ENCODE peak calls at places on chromosomes 7 and 10, in four cellular contexts. I is GM23338; K is SK-N-SH; B is CD4-positive, alpha-beta T cell. S is an unnamed sample. For H3K27me3, the result is how much of the 10 kb centered on the place peaks cover.

GRCh38 chr10:132297521-132297920 is 10.2 kb downstream of the STK32C start:
- DNase-seq in B (no peak), K (no peak), I (peak), S (no peak)

GRCh38 chr7:5625938-5626337 is 155.5 kb downstream of the RNF216 start:
- DNase-seq in K (peak), I (no peak), B (no peak), S (no peak)

GRCh38 chr7:129468547-129468946 is 33.8 kb upstream of the SMKR1 start:
- DNase-seq in B (no peak), I (no peak), K (no peak), S (no peak)

GRCh38 chr10:78963074-78964034 is 105.4 kb upstream of the ZMIZ1 start:
- DNase-seq in K (peak), B (no peak), I (no peak), S (no peak)

GRCh38 chr7:2633538-2634264 is 1.9 kb downstream of the TTYH3 start:
- DNase-seq in K (peak), B (no peak), I (no peak), S (peak)

GRCh38 chr10:132749428-132749780 is 36.5 kb downstream of the NKX6-2 start:
- DNase-seq in B (no peak), I (no peak), K (no peak), S (no peak)

GRCh38 chr7:5695709-5696345 is 85.6 kb downstream of the RNF216 start:
- DNase-seq in B (no peak), K (no peak), I (no peak), S (peak)

GRCh38 chr10:132001238-132001977 is 19.7 kb upstream of the BNIP3 start:
- DNase-seq in B (no peak), K (no peak), I (peak), S (no peak)

GRCh38 chr7:74023037-74023436 is 4.9 kb upstream of the ELN start:
- DNase-seq in K (peak), I (peak), B (no peak), S (peak)

GRCh38 chr7:129609666-129610065 is 1.9 kb upstream of the NRF1 start:
- DNase-seq in K (no peak), B (no peak), I (no peak), S (no peak)

GRCh38 chr7:65254061-65254460 is 119.6 kb upstream of the ZNF92 start:
- DNase-seq in B (no peak), K (no peak), I (no peak), S (no peak)

GRCh38 chr10:69049564-69049955 is 38.3 kb upstream of the SRGN start:
- DNase-seq in B (no peak), K (no peak), I (no peak), S (no peak)

GRCh38 chr10:91050371-91051034 is 129.6 kb upstream of the ANKRD1 start:
- DNase-seq in K (no peak), I (peak), B (no peak), S (no peak)

GRCh38 chr10:58577394-58577793 is 64.7 kb downstream of the BICC1 start:
- DNase-seq in K (no peak), I (no peak), B (no peak), S (no peak)

DNA sequence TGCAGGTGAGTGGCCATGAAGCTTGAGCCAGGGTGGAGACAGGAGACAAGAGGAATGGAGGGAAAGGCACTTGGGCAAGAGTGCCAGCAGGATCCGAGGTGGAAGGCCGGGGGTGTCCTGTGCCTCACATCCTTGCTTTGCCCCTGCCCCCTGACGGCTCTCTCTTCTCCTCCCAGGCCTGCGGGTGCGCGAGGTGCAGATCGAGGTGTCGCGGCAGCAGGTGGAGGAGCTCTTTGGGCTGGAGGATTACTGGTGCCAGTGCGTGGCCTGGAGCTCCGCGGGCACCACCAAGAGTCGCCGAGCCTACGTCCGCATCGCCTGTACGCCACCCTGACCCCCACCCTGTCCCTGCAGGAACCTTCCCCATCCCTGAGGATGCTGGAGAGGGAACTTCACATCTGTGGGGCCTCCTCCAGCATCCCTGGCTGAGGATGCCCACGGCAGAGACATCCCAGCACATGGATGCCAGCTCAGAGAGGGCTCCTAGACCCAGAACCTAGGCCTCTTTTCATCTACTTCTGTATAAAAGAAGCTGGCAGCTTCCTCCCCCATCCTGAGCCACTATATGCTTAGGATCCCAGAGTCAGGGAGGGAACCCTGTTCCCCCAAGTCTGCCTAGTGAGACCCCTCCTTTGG is 34.4 kb upstream of the SLC29A3 start:
- DNase-seq in K (no peak), B (no peak), I (no peak), S (no peak)
- H3K27ac ChIP-seq in K (peak), B (no peak), I (no peak), S (no peak)

DNA sequence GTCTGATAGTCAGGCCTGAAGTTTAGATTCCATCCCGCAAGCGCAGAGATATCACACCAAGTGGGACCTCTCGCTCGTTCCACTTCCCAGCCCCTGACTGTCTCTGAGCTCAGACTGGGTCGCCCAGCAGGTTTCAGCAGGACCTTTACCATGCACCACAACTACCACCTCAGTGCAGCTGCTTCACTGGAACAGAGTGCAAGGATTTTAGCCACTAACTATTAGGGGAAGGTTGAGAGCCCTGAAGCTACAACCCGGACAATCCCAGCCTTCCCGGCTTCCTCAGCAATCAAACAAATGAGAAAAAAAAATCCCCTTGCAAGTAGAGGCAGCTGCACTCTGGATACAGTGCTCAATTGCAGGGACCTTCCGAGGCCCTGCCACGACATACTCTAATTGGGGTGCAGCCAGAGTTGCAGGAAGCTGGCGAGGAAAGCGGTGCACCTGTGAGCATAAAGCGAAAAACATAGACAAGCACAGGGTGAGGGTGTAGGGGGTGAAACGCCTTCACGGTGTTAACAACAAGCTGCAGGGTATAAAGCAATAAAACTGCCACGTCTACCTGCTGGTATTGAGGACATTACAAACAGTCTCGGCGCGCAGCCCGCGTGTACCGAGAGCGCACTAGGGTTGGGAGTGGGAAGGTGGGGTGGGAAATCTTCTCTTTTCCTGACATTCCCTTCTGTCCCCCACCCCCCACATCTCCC is 2.6 kb upstream of the DLX6 start:
- DNase-seq in B (no peak), K (peak), I (peak), S (no peak)
- H3K27me3 ChIP-seq in B (half or more), K (under half), I (half or more), S (half or more)

GRCh38 chr10:71964669-71965515 is 697 bp downstream of the CHST3 start:
- DNase-seq in K (peak), I (peak), B (no peak), S (peak)

GRCh38 chr10:71963756-71964668 is at the start of gene CHST3:
- DNase-seq in B (no peak), K (peak), I (peak), S (peak)

GRCh38 chr10:71963351-71963755 is 842 bp upstream of the CHST3 start:
- DNase-seq in K (no peak), B (no peak), I (peak), S (peak)

GRCh38 chr10:71961831-71962230 is 2.4 kb upstream of the CHST3 start:
- DNase-seq in I (no peak), K (no peak), B (no peak), S (no peak)

GRCh38 chr10:71962915-71963314 is 1.3 kb upstream of the CHST3 start:
- DNase-seq in K (no peak), I (no peak), B (no peak), S (no peak)
- H3K27ac ChIP-seq in K (no peak), I (no peak), B (no peak), S (peak)

GRCh38 chr10:97101166-97101940 is 84.4 kb downstream of the SLIT1 start:
- DNase-seq in I (peak), B (no peak), K (no peak), S (no peak)

GRCh38 chr10:97099089-97099488 is 86.7 kb downstream of the SLIT1 start:
- DNase-seq in K (no peak), B (no peak), I (no peak), S (no peak)

GRCh38 chr10:97102441-97102840 is 83.3 kb downstream of the SLIT1 start:
- DNase-seq in K (no peak), I (no peak), B (no peak), S (no peak)

GRCh38 chr10:97099868-97100267 is 85.9 kb downstream of the SLIT1 start:
- DNase-seq in K (no peak), B (no peak), I (no peak), S (no peak)

GRCh38 chr10:97100657-97101056 is 85.1 kb downstream of the SLIT1 start:
- DNase-seq in I (no peak), B (no peak), K (no peak), S (no peak)
- H3K27me3 ChIP-seq in I (under half), B (under half), K (under half), S (under half)

GRCh38 chr7:47485640-47486435 is 96.1 kb downstream of the TNS3 start:
- DNase-seq in B (no peak), K (no peak), I (no peak), S (no peak)

GRCh38 chr7:47482013-47482761 is 99.7 kb downstream of the TNS3 start:
- DNase-seq in K (peak), I (no peak), B (no peak), S (no peak)

GRCh38 chr7:47484457-47484856 is 97.5 kb downstream of the TNS3 start:
- DNase-seq in K (no peak), I (no peak), B (no peak), S (no peak)

GRCh38 chr7:47483604-47484273 is 98.2 kb downstream of the TNS3 start:
- DNase-seq in K (peak), I (peak), B (no peak), S (peak)

DNA sequence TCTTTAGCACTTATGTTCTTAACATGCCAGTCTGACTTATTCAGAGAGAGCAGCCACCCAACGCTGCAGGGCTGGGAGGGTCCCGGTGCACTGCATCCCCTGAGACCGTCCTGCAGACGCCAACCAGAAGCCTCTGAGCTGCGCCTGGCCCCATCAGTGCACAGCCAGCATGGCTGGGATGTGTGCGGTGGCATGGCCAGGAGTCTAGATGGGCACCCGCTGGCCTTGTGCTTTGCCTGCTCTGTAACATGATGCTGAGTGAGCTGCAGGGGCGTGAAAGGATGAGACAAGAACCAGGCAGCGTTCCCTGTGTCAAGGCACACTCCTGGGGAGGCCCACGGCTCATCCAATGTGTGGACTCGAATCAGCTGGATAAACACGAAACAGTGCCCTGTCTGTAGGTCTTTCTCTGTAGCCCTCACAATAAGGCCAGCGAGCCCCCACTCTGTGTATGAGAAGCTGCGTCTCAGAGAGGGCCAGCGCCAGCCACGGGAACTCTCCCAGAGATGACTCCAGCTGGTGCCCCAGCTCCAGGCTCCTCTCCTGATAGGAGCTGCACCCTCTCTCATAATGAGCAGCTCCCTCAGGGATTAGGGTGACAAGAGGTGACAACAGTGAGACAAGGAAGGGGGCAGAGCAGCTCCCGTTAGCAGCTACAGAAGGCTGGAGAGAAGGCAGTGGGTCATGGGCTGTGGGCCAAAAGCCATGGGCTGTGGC is 96.8 kb downstream of the TNS3 start:
- DNase-seq in B (no peak), K (no peak), I (no peak), S (no peak)
- H3K27ac ChIP-seq in B (no peak), K (no peak), I (no peak), S (no peak)

GRCh38 chr7:142914121-142914520 is 19.4 kb downstream of the TRPV5 start:
- DNase-seq in B (no peak), I (no peak), K (no peak), S (no peak)
- H3K27me3 ChIP-seq in B (under half), I (under half), K (under half), S (under half)

S was measured in uterus.